ENCODE peak calls at places on chromosomes 1 and 21, in four cellular contexts. One of them, this sample, is unnamed.
A peak's percentile ranks its signal among the peaks of the same experiment; 100 is the strongest.

GRCh38 chr1:228162286-228163003 is 3.2 kb upstream of the IBA57 start:
- DNase-seq in K562: no peak
- DNase-seq in HepG2: no peak
- DNase-seq in H1: no peak
- DNase-seq in this sample: peak; percentile 45

GRCh38 chr1:243325305-243325890 is 69.6 kb downstream of the SDCCAG8 start:
- DNase-seq in H1: no peak
- DNase-seq in HepG2: peak; percentile 39
- DNase-seq in K562: peak; percentile 42
- DNase-seq in this sample: peak; percentile 79

GRCh38 chr1:227234998-227235405 is 83.3 kb downstream of the CDC42BPA start:
- DNase-seq in HepG2: peak; percentile 83
- DNase-seq in H1: no peak
- DNase-seq in K562: peak; percentile 86
- DNase-seq in this sample: peak; percentile 79

GRCh38 chr1:227921461-227922185 is 26.1 kb downstream of the WNT9A start:
- DNase-seq in HepG2: no peak
- DNase-seq in K562: no peak
- DNase-seq in H1: no peak
- DNase-seq in this sample: no peak

GRCh38 chr1:233459968-233460367 is 132.4 kb downstream of the MAP3K21 start:
- DNase-seq in HepG2: no peak
- DNase-seq in H1: no peak
- DNase-seq in K562: no peak
- DNase-seq in this sample: no peak

GRCh38 chr1:46516140-46516539 is 26.5 kb downstream of the DMBX1 start:
- DNase-seq in H1: no peak
- DNase-seq in HepG2: no peak
- DNase-seq in K562: no peak
- DNase-seq in this sample: no peak

GRCh38 chr21:26800001-26800400 is 45.2 kb downstream of the ADAMTS1 start:
- DNase-seq in K562: no peak
- DNase-seq in HepG2: no peak
- DNase-seq in H1: no peak
- DNase-seq in this sample: no peak

GRCh38 chr1:23756676-23757075 is 13.4 kb downstream of the ELOA start:
- DNase-seq in HepG2: no peak
- DNase-seq in K562: no peak
- DNase-seq in H1: no peak
- DNase-seq in this sample: no peak

GRCh38 chr1:37157634-37158033 is 123.3 kb upstream of the GRIK3 start:
- DNase-seq in H1: peak; percentile 7
- DNase-seq in HepG2: no peak
- DNase-seq in K562: no peak
- DNase-seq in this sample: no peak

GRCh38 chr1:63630238-63630637 is 37.0 kb downstream of the PGM1 start:
- DNase-seq in HepG2: no peak
- DNase-seq in K562: no peak
- DNase-seq in H1: no peak
- DNase-seq in this sample: no peak

GRCh38 chr1:97017895-97018294 is 296.3 kb downstream of the PTBP2 start:
- DNase-seq in K562: no peak
- DNase-seq in HepG2: peak; percentile 1
- DNase-seq in H1: no peak
- DNase-seq in this sample: no peak

GRCh38 chr1:93597697-93598096 is 83.9 kb downstream of the BCAR3 start:
- DNase-seq in H1: no peak
- DNase-seq in HepG2: no peak
- DNase-seq in K562: no peak
- DNase-seq in this sample: no peak

GRCh38 chr21:45088729-45089128 is 14.3 kb downstream of the ADARB1 start:
- DNase-seq in K562: no peak
- DNase-seq in HepG2: no peak
- DNase-seq in H1: no peak
- DNase-seq in this sample: no peak

GRCh38 chr1:216045400-216045799 is 377.8 kb downstream of the USH2A start:
- DNase-seq in H1: no peak
- DNase-seq in HepG2: no peak
- DNase-seq in K562: no peak
- DNase-seq in this sample: no peak

GRCh38 chr1:21845646-21846641 is 33.9 kb downstream of the LDLRAD2 start:
- DNase-seq in HepG2: no peak
- DNase-seq in H1: no peak
- DNase-seq in K562: no peak
- DNase-seq in this sample: no peak

GRCh38 chr1:22685675-22686074 is 25.0 kb upstream of the EPHB2 start:
- DNase-seq in HepG2: no peak
- DNase-seq in K562: no peak
- DNase-seq in H1: no peak
- DNase-seq in this sample: no peak

GRCh38 chr1:51955797-51956527 is 34.5 kb downstream of the RAB3B start:
- DNase-seq in K562: no peak
- DNase-seq in HepG2: no peak
- DNase-seq in H1: no peak
- DNase-seq in this sample: no peak

GRCh38 chr21:43361127-43361492 is 65.8 kb downstream of the SIK1 start:
- DNase-seq in HepG2: no peak
- DNase-seq in K562: no peak
- DNase-seq in H1: no peak
- DNase-seq in this sample: no peak
- TF ChIP-seq JUN in HepG2: no peak
- TF ChIP-seq JUN in K562: no peak
- TF ChIP-seq JUN in H1: no peak
- TF ChIP-seq JUN in this sample: no peak

GRCh38 chr1:111705841-111706240 is 33.4 kb downstream of the INKA2 start:
- DNase-seq in HepG2: no peak
- DNase-seq in K562: no peak
- DNase-seq in H1: no peak
- DNase-seq in this sample: no peak

GRCh38 chr1:111704240-111704639 is 35.0 kb downstream of the INKA2 start:
- DNase-seq in H1: no peak
- DNase-seq in HepG2: no peak
- DNase-seq in K562: no peak
- DNase-seq in this sample: no peak

GRCh38 chr1:111704776-111705175 is 34.4 kb downstream of the INKA2 start:
- DNase-seq in HepG2: no peak
- DNase-seq in H1: no peak
- DNase-seq in K562: peak; percentile 22
- DNase-seq in this sample: no peak

GRCh38 chr1:111699268-111699667 is 39.9 kb downstream of the INKA2 start:
- DNase-seq in HepG2: no peak
- DNase-seq in H1: no peak
- DNase-seq in K562: no peak
- DNase-seq in this sample: no peak

DNA sequence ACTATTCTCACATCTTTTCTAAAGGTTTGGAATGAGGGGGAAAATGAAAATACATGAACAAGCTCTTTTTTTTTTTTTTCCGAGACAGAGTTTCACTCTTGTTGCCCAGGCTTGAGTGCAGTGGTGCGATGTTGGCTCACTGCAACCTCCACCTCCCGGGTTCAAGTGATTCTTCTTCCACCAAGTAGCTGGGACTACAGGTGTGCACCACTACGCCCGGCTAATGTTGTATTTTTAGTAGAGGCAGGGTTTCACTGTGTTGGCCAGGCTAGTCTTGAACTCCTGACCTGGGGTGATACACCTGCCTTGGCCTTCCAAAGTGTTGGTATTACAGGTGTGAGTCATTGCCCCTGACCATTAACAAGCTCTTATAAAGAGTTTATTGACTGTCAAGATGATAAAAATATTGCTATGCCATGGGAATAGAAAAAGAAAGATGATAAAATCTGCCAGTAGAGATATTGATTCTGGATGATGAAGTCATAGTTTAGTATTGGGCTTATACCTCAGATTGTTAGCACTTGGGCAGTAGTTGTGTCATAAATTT is 36.6 kb downstream of the INKA2 start:
- DNase-seq in K562: no peak
- DNase-seq in H1: no peak
- DNase-seq in HepG2: no peak
- DNase-seq in this sample: no peak
- H3K36me3 ChIP-seq in K562: peaks cover 85% of the 10 kb centered on the region
- H3K36me3 ChIP-seq in H1: peaks cover 22% of the 10 kb centered on the region
- H3K36me3 ChIP-seq in HepG2: peaks cover 11% of the 10 kb centered on the region
- H3K36me3 ChIP-seq in this sample: peaks cover 9% of the 10 kb centered on the region

GRCh38 chr1:153883223-153883622 is 39.5 kb downstream of the GATAD2B start:
- DNase-seq in H1: no peak
- DNase-seq in HepG2: no peak
- DNase-seq in K562: no peak
- DNase-seq in this sample: no peak

GRCh38 chr1:153882296-153882912 is 40.4 kb downstream of the GATAD2B start:
- DNase-seq in K562: no peak
- DNase-seq in H1: no peak
- DNase-seq in HepG2: no peak
- DNase-seq in this sample: peak; percentile 16

GRCh38 chr1:153880024-153880423 is 42.7 kb downstream of the GATAD2B start:
- DNase-seq in H1: no peak
- DNase-seq in K562: no peak
- DNase-seq in HepG2: no peak
- DNase-seq in this sample: no peak

GRCh38 chr1:153881764-153882163 is 41.0 kb downstream of the GATAD2B start:
- DNase-seq in K562: no peak
- DNase-seq in HepG2: no peak
- DNase-seq in H1: no peak
- DNase-seq in this sample: peak; percentile 71

DNA sequence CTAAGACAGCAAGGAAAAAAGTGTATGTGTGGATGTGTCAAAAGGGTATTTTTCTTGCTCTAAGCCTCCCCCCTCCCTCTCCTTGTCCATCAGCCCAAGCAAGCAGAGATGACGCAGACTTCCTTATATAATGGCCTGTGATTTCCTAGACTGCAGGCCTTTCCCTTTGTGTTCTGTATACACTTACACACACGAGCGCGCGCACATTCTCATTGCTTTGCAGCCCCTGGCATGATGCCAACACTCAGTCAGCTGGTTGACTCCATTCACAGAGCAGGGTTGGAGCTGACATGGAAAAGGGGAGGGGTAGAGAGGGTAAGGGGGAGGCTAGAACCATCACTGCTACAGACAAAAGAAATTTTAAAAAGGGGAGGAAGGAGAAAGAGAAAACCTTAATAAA is 41.8 kb downstream of the GATAD2B start:
- DNase-seq in HepG2: peak; percentile 52
- DNase-seq in H1: no peak
- DNase-seq in K562: peak; percentile 32
- DNase-seq in this sample: peak; percentile 99
- TF ChIP-seq JUN in HepG2: no peak
- TF ChIP-seq JUN in H1: no peak
- TF ChIP-seq JUN in K562: no peak
- TF ChIP-seq JUN in this sample: peak; percentile 69

GRCh38 chr1:153639280-153639679 is 5.4 kb downstream of the CHTOP start:
- DNase-seq in HepG2: no peak
- DNase-seq in K562: no peak
- DNase-seq in H1: no peak
- DNase-seq in this sample: no peak

GRCh38 chr1:153643100-153643499 is 9.2 kb downstream of the CHTOP start:
- DNase-seq in HepG2: no peak
- DNase-seq in H1: no peak
- DNase-seq in K562: no peak
- DNase-seq in this sample: no peak

GRCh38 chr1:153643825-153644224 is 10.0 kb downstream of the CHTOP start:
- DNase-seq in HepG2: no peak
- DNase-seq in H1: no peak
- DNase-seq in K562: no peak
- DNase-seq in this sample: no peak

GRCh38 chr1:153640873-153641272 is 7.0 kb downstream of the CHTOP start:
- DNase-seq in K562: no peak
- DNase-seq in HepG2: no peak
- DNase-seq in H1: no peak
- DNase-seq in this sample: no peak

DNA sequence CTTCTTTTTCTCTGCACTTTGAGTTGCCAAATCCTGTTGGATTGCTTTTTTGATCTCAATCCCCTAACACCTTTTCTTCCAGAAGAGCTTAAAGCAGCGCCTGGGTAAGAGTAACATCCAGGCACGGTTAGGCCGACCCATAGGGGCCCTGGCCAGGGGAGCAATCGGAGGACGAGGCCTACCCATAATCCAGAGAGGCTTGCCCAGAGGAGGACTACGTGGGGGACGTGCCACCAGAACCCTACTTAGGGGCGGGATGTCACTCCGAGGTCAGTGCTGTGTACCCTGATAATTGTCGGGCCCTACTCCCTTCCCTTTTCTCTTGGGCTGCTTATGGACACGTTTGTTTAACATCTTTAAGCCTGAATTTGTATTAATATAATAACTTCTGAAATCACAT is 8.3 kb downstream of the CHTOP start:
- DNase-seq in K562: no peak
- DNase-seq in H1: no peak
- DNase-seq in HepG2: no peak
- DNase-seq in this sample: no peak
- H3K36me3 ChIP-seq in K562: peaks cover 99% of the 10 kb centered on the region
- H3K36me3 ChIP-seq in H1: peaks cover 86% of the 10 kb centered on the region
- H3K36me3 ChIP-seq in HepG2: peaks cover 21% of the 10 kb centered on the region
- H3K36me3 ChIP-seq in this sample: peaks cover 53% of the 10 kb centered on the region

GRCh38 chr1:247121382-247121781 is 17.2 kb upstream of the ZNF669 start:
- DNase-seq in K562: no peak
- DNase-seq in H1: no peak
- DNase-seq in HepG2: no peak
- DNase-seq in this sample: no peak

GRCh38 chr1:247115141-247115510 is 11.0 kb upstream of the ZNF669 start:
- DNase-seq in K562: no peak
- DNase-seq in H1: no peak
- DNase-seq in HepG2: no peak
- DNase-seq in this sample: no peak

GRCh38 chr1:247115545-247115944 is 11.4 kb upstream of the ZNF669 start:
- DNase-seq in H1: no peak
- DNase-seq in K562: no peak
- DNase-seq in HepG2: no peak
- DNase-seq in this sample: no peak

GRCh38 chr1:247119600-247120407 is 15.6 kb upstream of the ZNF669 start:
- DNase-seq in H1: no peak
- DNase-seq in HepG2: no peak
- DNase-seq in K562: no peak
- DNase-seq in this sample: no peak

DNA sequence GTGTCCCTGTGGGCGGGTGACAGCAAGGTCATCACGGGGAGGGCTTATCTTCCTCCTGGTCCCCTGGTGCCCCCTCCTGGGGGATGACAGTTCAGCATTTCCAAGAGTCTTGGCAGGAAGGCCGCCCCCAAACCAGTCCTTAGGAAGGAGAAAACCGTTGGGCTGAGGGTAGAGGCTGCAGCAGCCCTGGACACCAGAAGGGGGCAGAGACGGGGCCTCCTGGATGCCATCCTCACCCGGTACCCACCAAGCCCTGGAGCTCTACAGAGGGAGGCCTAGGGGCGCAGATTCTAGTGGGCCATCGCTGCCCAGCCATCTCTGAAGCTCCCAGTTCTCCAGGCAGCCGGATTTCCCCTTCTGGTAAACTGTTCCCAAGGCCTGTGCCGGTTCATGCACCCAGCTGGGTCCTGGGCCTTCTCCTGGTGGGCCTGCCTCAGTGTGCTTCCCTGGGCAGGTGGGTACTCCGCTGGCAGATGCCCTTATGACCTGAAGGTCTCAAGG is 14.8 kb upstream of the ZNF669 start:
- DNase-seq in H1: peak; percentile 89
- DNase-seq in K562: peak; percentile 63
- DNase-seq in HepG2: peak; percentile 79
- DNase-seq in this sample: no peak
- TF ChIP-seq JUN in H1: no peak
- TF ChIP-seq JUN in K562: no peak
- TF ChIP-seq JUN in HepG2: no peak
- TF ChIP-seq JUN in this sample: no peak